ENCODE peak calls at places on chromosomes 13 and 19, in six cellular contexts. T is AG08395; G is EH; X is NCI-H774; B is Right ventricle myocardium superior; Q is activated effector memory CD4-positive, alpha-beta T cell treated with Interleukin-2 at 50 U/mL for 16 hours. L is an unnamed sample.

GRCh38 chr19:58346961-58347929 is 6.0 kb downstream of the A1BG start:
- DNase-seq in X (peak), Q (peak), G (peak), T (peak), B (peak), L (peak)

GRCh38 chr13:21297452-21297851 is 121.0 kb downstream of the MRPL57 start:
- DNase-seq in T (no peak), Q (no peak), B (no peak), X (no peak), G (peak), L (peak)

GRCh38 chr13:38993381-38993780 is 2.8 kb upstream of the STOML3 start:
- DNase-seq in G (no peak), Q (no peak), T (no peak), B (no peak), X (no peak), L (no peak)

GRCh38 chr19:51460164-51460992 is 2.1 kb upstream of the SIGLEC8 start:
- DNase-seq in T (no peak), X (peak), Q (no peak), G (no peak), B (no peak), L (no peak)

GRCh38 chr13:59587971-59588716 is 575.6 kb downstream of the DIAPH3 start:
- DNase-seq in T (no peak), B (no peak), G (no peak), Q (no peak), X (no peak), L (no peak)

GRCh38 chr19:17540174-17540573 is 15.3 kb upstream of the COLGALT1 start:
- DNase-seq in G (no peak), B (no peak), Q (no peak), T (no peak), X (no peak), L (no peak)

GRCh38 chr19:33443638-33444195 is 70.2 kb downstream of the CEBPG start:
- DNase-seq in B (peak), Q (no peak), X (no peak), T (no peak), G (no peak), L (no peak)

GRCh38 chr13:49993666-49994065 is 3.2 kb upstream of the TRIM13 start:
- DNase-seq in X (no peak), G (no peak), Q (no peak), B (no peak), T (no peak), L (no peak)

GRCh38 chr13:71046360-71047079 is 820.5 kb downstream of the DACH1 start:
- DNase-seq in T (no peak), X (no peak), Q (no peak), B (no peak), G (no peak), L (no peak)

GRCh38 chr13:57045816-57046691 is 94.7 kb upstream of the PRR20A start:
- DNase-seq in X (no peak), Q (no peak), B (no peak), T (no peak), G (no peak), L (no peak)

GRCh38 chr19:17948474-17948966 is 15.7 kb downstream of the CCDC124 start:
- DNase-seq in X (no peak), B (no peak), G (no peak), T (no peak), Q (no peak), L (peak)

GRCh38 chr13:74062933-74063332 is 71.3 kb downstream of the KLF12 start:
- DNase-seq in X (no peak), B (peak), Q (no peak), T (peak), G (peak), L (peak)

GRCh38 chr19:31074751-31075150 is 274.5 kb downstream of the TSHZ3 start:
- DNase-seq in G (no peak), X (no peak), B (no peak), T (no peak), Q (no peak), L (no peak)

GRCh38 chr19:19642506-19643157 is 825 bp downstream of the GMIP start:
- DNase-seq in G (peak), X (no peak), Q (peak), B (no peak), T (peak), L (peak)

GRCh38 chr19:409006-409514 is at the start of gene C2CD4C:
- DNase-seq in Q (no peak), B (no peak), G (no peak), X (peak), T (peak), L (peak)

GRCh38 chr13:33494596-33495214 is 209.2 kb upstream of the STARD13 start:
- DNase-seq in T (peak), Q (no peak), X (no peak), B (no peak), G (peak), L (no peak)

GRCh38 chr13:63636231-63636993 is 2220.8 kb upstream of the PCDH20 start:
- DNase-seq in G (no peak), X (peak), B (no peak), Q (no peak), T (no peak), L (no peak)

GRCh38 chr19:16078759-16079707 is 2.7 kb downstream of the TPM4 start:
- DNase-seq in X (no peak), B (peak), Q (peak), G (peak), T (peak), L (peak)

GRCh38 chr13:65410791-65411190 is 1819.3 kb downstream of the PCDH9 start:
- DNase-seq in T (no peak), G (no peak), Q (no peak), B (no peak), X (no peak), L (no peak)

GRCh38 chr19:39083983-39084731 is at the start of gene ACP7:
- DNase-seq in T (no peak), Q (peak), X (no peak), G (no peak), B (no peak), L (no peak)

GRCh38 chr19:2634228-2634951 is 68.1 kb downstream of the GNG7 start:
- DNase-seq in Q (no peak), X (no peak), B (peak), G (no peak), T (no peak), L (no peak)

GRCh38 chr13:113964251-113964995 is 9.5 kb downstream of the C13orf46 start:
- DNase-seq in B (peak), T (no peak), X (no peak), G (no peak), Q (no peak), L (no peak)

GRCh38 chr13:90270231-90270630 is 1077.3 kb upstream of the MIR17HG start:
- DNase-seq in T (no peak), X (no peak), B (no peak), G (no peak), Q (no peak), L (no peak)

GRCh38 chr19:4277051-4277700 is 1.9 kb upstream of the SHD start:
- DNase-seq in B (no peak), T (peak), X (no peak), Q (no peak), G (no peak), L (no peak)

GRCh38 chr19:49113762-49114629 is at the start of gene LIN7B:
- DNase-seq in B (peak), X (peak), G (peak), Q (peak), T (peak), L (peak)

GRCh38 chr13:101626925-101627555 is 174.6 kb downstream of the ITGBL1 start:
- DNase-seq in T (no peak), B (no peak), Q (no peak), X (no peak), G (peak), L (peak)

GRCh38 chr19:51714848-51715247 is 8.9 kb downstream of the HAS1 start:
- DNase-seq in B (no peak), T (no peak), X (no peak), Q (no peak), G (no peak), L (no peak)

L was measured in NAMALWA.